ENCODE peak calls at places on chromosomes 16 and 17, in ten cellular contexts. M is fibroblast of pulmonary artery, Q is pancreas, J is PC-9, N is mammary epithelial cell, G is uterus, U is astrocyte of the spinal cord, P is kidney epithelial cell, T is A549, C is cardiac fibroblast. H is an unnamed sample.

GRCh38 chr16:8627456-8627855 is 6.0 kb downstream of the METTL22 start:
- DNase-seq in N (no peak), C (no peak), P (no peak), M (no peak), J (no peak), Q (no peak), U (no peak), T (no peak), G (no peak), H (no peak)

GRCh38 chr16:56262148-56262878 is 71.0 kb downstream of the GNAO1 start:
- DNase-seq in P (no peak), M (no peak), N (peak), G (no peak), C (no peak), T (no peak), Q (no peak), J (peak), U (no peak), H (no peak)

GRCh38 chr16:58124601-58124915 is 4.6 kb downstream of the CFAP20 start:
- DNase-seq in J (no peak), U (peak), M (no peak), G (no peak), C (peak), Q (no peak), T (no peak), N (peak), P (no peak), H (no peak)

GRCh38 chr16:66959645-66960177 is 1.4 kb upstream of the CES3 start:
- DNase-seq in M (no peak), T (no peak), N (no peak), U (no peak), G (no peak), J (no peak), P (no peak), Q (no peak), C (no peak), H (no peak)

GRCh38 chr17:68784431-68784830 is 170.8 kb downstream of the ABCA8 start:
- DNase-seq in G (no peak), J (no peak), U (no peak), Q (no peak), C (no peak), T (no peak), M (no peak), P (no peak), N (no peak), H (no peak)

GRCh38 chr16:19771796-19772195 is 53.7 kb downstream of the IQCK start:
- DNase-seq in P (no peak), N (no peak), Q (no peak), J (no peak), T (no peak), U (no peak), C (no peak), G (no peak), M (no peak), H (no peak)

GRCh38 chr16:20971420-20971819 is 70.8 kb downstream of the LYRM1 start:
- DNase-seq in T (no peak), U (no peak), Q (no peak), M (no peak), G (no peak), N (peak), P (no peak), C (no peak), J (no peak), H (no peak)

GRCh38 chr17:77555110-77555509 is 403.4 kb upstream of the TNRC6C start:
- DNase-seq in P (no peak), M (no peak), U (no peak), Q (no peak), G (no peak), J (no peak), T (no peak), N (no peak), C (no peak), H (no peak)

GRCh38 chr17:58005728-58006562 is 1.1 kb downstream of the SRSF1 start:
- DNase-seq in C (no peak), Q (no peak), T (no peak), P (no peak), N (no peak), G (no peak), M (no peak), U (no peak), J (no peak), H (no peak)

GRCh38 chr17:41772218-41772585 is 14.3 kb downstream of the JUP start:
- DNase-seq in C (no peak), N (peak), P (no peak), G (no peak), T (no peak), Q (peak), M (no peak), U (no peak), J (peak), H (no peak)

GRCh38 chr17:12421646-12422306 is 243.9 kb upstream of the MYOCD start:
- DNase-seq in C (no peak), U (no peak), P (no peak), Q (no peak), N (no peak), T (no peak), J (no peak), G (no peak), M (no peak), H (no peak)

GRCh38 chr17:74271281-74271680 is 2.8 kb upstream of the DNAI2 start:
- DNase-seq in T (no peak), M (no peak), P (no peak), U (no peak), Q (no peak), G (no peak), N (no peak), C (no peak), J (no peak), H (no peak)

GRCh38 chr16:17145029-17145428 is 325.7 kb downstream of the XYLT1 start:
- DNase-seq in P (no peak), G (no peak), T (no peak), N (no peak), M (no peak), Q (no peak), J (no peak), U (no peak), C (no peak), H (no peak)

GRCh38 chr17:64403881-64404460 is 13.3 kb upstream of the PECAM1 start:
- DNase-seq in U (no peak), J (no peak), N (no peak), C (no peak), Q (no peak), T (no peak), M (no peak), P (no peak), G (no peak), H (no peak)

GRCh38 chr16:67959520-67959919 is 8.9 kb downstream of the SLC12A4 start:
- DNase-seq in C (peak), J (no peak), N (no peak), M (peak), T (no peak), Q (peak), P (no peak), U (no peak), G (no peak), H (no peak)

GRCh38 chr16:13099822-13100221 is 198.4 kb downstream of the SHISA9 start:
- DNase-seq in C (no peak), U (no peak), P (no peak), M (no peak), J (no peak), T (no peak), G (no peak), N (no peak), Q (no peak), H (no peak)

GRCh38 chr16:79864781-79865391 is 264.3 kb upstream of the MAF start:
- DNase-seq in P (no peak), T (no peak), N (no peak), U (no peak), J (no peak), M (no peak), Q (no peak), C (no peak), G (no peak), H (no peak)

GRCh38 chr17:61635913-61636432 is 45.0 kb upstream of the NACA2 start:
- DNase-seq in Q (no peak), N (peak), U (peak), M (peak), P (peak), T (no peak), G (no peak), J (peak), C (peak), H (peak)

GRCh38 chr17:7237266-7237760 is 1.9 kb downstream of the PHF23 start:
- DNase-seq in N (no peak), C (no peak), P (no peak), G (no peak), U (no peak), T (no peak), Q (no peak), J (no peak), M (no peak), H (no peak)

GRCh38 chr17:71085238-71086033 is 916.1 kb downstream of the KCNJ2 start:
- DNase-seq in N (peak), U (no peak), Q (no peak), M (peak), G (no peak), C (peak), J (no peak), P (no peak), T (peak), H (no peak)

GRCh38 chr16:89319883-89320716 is 102.6 kb downstream of the ZNF778 start:
- DNase-seq in G (no peak), J (peak), Q (peak), T (peak), P (peak), N (peak), U (peak), M (peak), C (peak), H (no peak)

GRCh38 chr17:72334205-72334604 is 213.4 kb downstream of the SOX9 start:
- DNase-seq in C (peak), N (peak), Q (no peak), P (no peak), J (no peak), G (no peak), U (no peak), M (peak), T (no peak), H (no peak)

GRCh38 chr16:20181386-20181785 is 107.7 kb upstream of the GPR139 start:
- DNase-seq in G (no peak), M (no peak), Q (no peak), J (no peak), T (no peak), N (no peak), C (no peak), U (no peak), P (no peak), H (no peak)

GRCh38 chr16:23788653-23789052 is 33.8 kb downstream of the CHP2 start:
- DNase-seq in C (no peak), J (no peak), N (no peak), U (no peak), T (no peak), P (no peak), G (no peak), M (no peak), Q (no peak), H (no peak)

GRCh38 chr17:70597774-70598173 is 428.4 kb downstream of the KCNJ2 start:
- DNase-seq in G (no peak), Q (no peak), J (no peak), N (peak), C (no peak), M (no peak), P (no peak), T (no peak), U (no peak), H (no peak)

GRCh38 chr16:71622088-71622487 is 3.9 kb upstream of the MARVELD3 start:
- DNase-seq in N (no peak), C (no peak), G (no peak), J (no peak), U (no peak), T (no peak), Q (no peak), M (no peak), P (no peak), H (no peak)
- H3K4me3 ChIP-seq in N (no peak), C (no peak), G (no peak), J (no peak), U (no peak), T (no peak), Q (no peak), M (no peak), P (no peak), H (no peak)

DNA sequence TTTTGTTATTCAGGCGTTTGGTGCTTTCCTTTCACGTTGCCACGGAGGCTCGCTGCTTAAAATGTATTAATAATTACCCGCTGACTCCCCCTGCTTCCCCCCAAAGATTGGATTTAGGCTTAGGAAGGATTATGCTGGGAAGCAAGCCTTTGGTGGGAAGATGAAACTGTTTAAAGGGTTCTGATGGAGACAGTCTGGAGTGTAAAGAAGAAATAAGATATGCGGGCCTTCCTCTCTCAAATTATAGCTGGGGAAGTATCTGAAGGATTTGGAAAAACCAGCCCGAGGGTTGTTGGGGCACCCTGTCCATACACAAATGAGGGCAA is 1.1 kb downstream of the KSR1 start:
- DNase-seq in C (no peak), N (no peak), T (no peak), U (no peak), G (no peak), J (no peak), M (no peak), P (no peak), Q (no peak), H (no peak)
- H3K4me3 ChIP-seq in C (peak), N (peak), T (peak), U (peak), G (peak), J (peak), M (peak), P (peak), Q (peak), H (peak)

GRCh38 chr16:54342966-54343365 is 56.4 kb upstream of the IRX3 start:
- DNase-seq in Q (no peak), P (no peak), T (no peak), J (peak), G (no peak), C (peak), M (no peak), U (no peak), N (peak), H (no peak)
- H3K4me3 ChIP-seq in Q (no peak), P (no peak), T (no peak), J (no peak), G (no peak), C (no peak), M (no peak), U (no peak), N (no peak), H (no peak)

GRCh38 chr16:54503011-54503410 is 216.4 kb upstream of the IRX3 start:
- DNase-seq in N (no peak), G (no peak), P (no peak), M (peak), C (peak), U (no peak), Q (no peak), J (no peak), T (no peak), H (no peak)

GRCh38 chr16:54506691-54507090 is 220.1 kb upstream of the IRX3 start:
- DNase-seq in J (no peak), G (no peak), M (no peak), Q (no peak), U (no peak), T (no peak), C (no peak), N (no peak), P (no peak), H (no peak)

GRCh38 chr16:54505479-54506247 is 219.1 kb upstream of the IRX3 start:
- DNase-seq in G (no peak), U (no peak), C (peak), T (no peak), M (peak), N (no peak), P (no peak), Q (no peak), J (no peak), H (no peak)

GRCh38 chr16:54503436-54503835 is 216.8 kb upstream of the IRX3 start:
- DNase-seq in C (peak), G (no peak), M (peak), Q (no peak), U (no peak), J (no peak), N (no peak), P (no peak), T (no peak), H (no peak)

GRCh38 chr16:54504372-54504771 is 217.8 kb upstream of the IRX3 start:
- DNase-seq in M (no peak), T (no peak), J (no peak), Q (no peak), U (no peak), N (no peak), G (peak), P (no peak), C (no peak), H (no peak)
- H3K4me3 ChIP-seq in M (no peak), T (no peak), J (no peak), Q (no peak), U (no peak), N (no peak), G (no peak), P (no peak), C (no peak), H (no peak)

GRCh38 chr17:67177732-67178131 is 67.3 kb downstream of the HELZ start:
- DNase-seq in J (no peak), U (no peak), N (no peak), C (no peak), Q (no peak), G (no peak), M (no peak), P (no peak), T (no peak), H (no peak)

GRCh38 chr17:67178555-67178954 is 66.4 kb downstream of the HELZ start:
- DNase-seq in N (no peak), U (no peak), P (no peak), Q (no peak), C (no peak), G (no peak), T (no peak), J (no peak), M (no peak), H (no peak)

GRCh38 chr17:67168485-67168884 is 76.5 kb downstream of the HELZ start:
- DNase-seq in C (no peak), M (no peak), P (no peak), T (no peak), U (no peak), G (no peak), J (no peak), Q (no peak), N (no peak), H (no peak)

GRCh38 chr17:67171560-67171959 is 73.4 kb downstream of the HELZ start:
- DNase-seq in C (peak), G (no peak), U (no peak), T (no peak), Q (no peak), M (no peak), J (no peak), P (no peak), N (no peak), H (no peak)

DNA sequence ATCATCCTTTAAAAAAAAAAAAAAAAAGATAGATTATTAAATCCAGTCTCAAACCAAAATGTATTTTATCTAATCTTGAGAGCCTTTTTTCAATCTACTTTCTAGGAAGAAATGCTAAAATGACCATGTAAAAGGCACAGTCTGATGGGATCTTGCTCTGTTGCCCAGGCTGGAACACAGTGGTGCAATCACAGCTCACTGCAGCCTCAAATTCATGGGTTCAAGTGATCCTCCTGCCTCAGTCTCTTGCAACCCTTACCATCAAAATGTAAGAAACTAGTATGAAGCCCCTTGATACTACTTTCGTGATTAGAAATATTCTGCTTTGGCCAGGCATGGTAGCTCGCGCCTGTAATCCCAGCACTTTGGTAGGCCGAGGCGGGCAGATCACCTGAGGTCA is 70.8 kb downstream of the HELZ start:
- DNase-seq in N (no peak), M (no peak), U (no peak), P (no peak), Q (no peak), C (no peak), G (no peak), T (no peak), J (no peak), H (no peak)
- H3K4me3 ChIP-seq in N (no peak), M (no peak), U (no peak), P (no peak), Q (no peak), C (no peak), G (no peak), T (no peak), J (no peak), H (no peak)

DNA sequence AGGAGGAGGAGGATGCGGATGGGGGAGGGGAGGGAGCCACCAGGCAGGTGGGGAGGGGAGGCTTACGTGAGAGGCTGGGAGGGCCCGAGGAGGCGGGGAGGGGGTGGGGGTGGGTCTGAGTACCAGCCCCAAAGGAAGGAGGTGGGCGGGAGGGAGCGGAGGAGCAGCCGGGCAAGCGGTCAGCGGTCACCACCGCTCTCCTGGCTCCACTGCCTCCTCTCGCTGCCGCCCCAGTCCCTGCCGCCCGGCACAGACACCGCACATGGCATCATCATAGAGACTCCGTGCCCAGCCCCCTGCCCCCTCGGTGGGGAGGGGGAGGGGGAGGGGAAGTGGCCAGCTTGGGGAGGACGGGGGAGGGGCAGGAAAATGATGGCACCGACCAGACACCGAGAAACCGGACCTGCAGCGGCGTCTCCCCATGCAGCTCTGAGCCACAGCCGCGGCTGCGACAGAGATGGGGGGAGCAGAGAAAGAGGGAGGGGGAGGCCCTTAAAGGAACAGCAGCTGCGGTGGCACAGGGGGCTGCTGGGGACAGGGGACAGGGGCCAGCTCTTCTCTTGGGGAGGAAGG is at the start of gene TLCD3B:
- DNase-seq in N (no peak), J (no peak), P (no peak), T (no peak), G (no peak), M (no peak), U (no peak), Q (no peak), C (no peak), H (no peak)
- H3K4me3 ChIP-seq in N (peak), J (peak), P (peak), T (peak), G (no peak), M (no peak), U (no peak), Q (peak), C (no peak), H (no peak)

GRCh38 chr16:15961060-15961511 is 11.7 kb downstream of the ABCC1 start:
- DNase-seq in U (peak), N (no peak), Q (no peak), P (no peak), M (peak), T (no peak), J (no peak), G (no peak), C (no peak), H (no peak)
- H3K4me3 ChIP-seq in U (no peak), N (no peak), Q (no peak), P (no peak), M (no peak), T (no peak), J (no peak), G (no peak), C (no peak), H (no peak)

GRCh38 chr17:29623283-29623647 is 553 bp upstream of the CORO6 start:
- DNase-seq in G (no peak), C (no peak), U (no peak), J (no peak), Q (no peak), T (no peak), P (no peak), M (no peak), N (no peak), H (no peak)
- H3K4me3 ChIP-seq in G (peak), C (no peak), U (no peak), J (peak), Q (no peak), T (peak), P (peak), M (peak), N (no peak), H (peak)

H was measured in HFF-Myc.